ENCODE peak calls at places on chromosomes 13 and 19, in five cellular contexts. One of them, this sample, is unnamed.
A peak's percentile ranks its signal among the peaks of the same experiment; 100 is the strongest.

GRCh38 chr13:46124531-46124966 is 19.7 kb upstream of the CPB2 start:
- DNase-seq in ELF-1: no peak
- DNase-seq in activated CD8-positive, alpha-beta memory T cell treated with anti-CD3 and anti-CD28 coated beads for 48 hours: no peak
- DNase-seq in pulmonary artery endothelial cell: no peak
- DNase-seq in T-helper 2 cell: no peak
- DNase-seq in this sample: no peak

GRCh38 chr19:31160346-31160926 is 188.8 kb downstream of the TSHZ3 start:
- DNase-seq in ELF-1: no peak
- DNase-seq in activated CD8-positive, alpha-beta memory T cell treated with anti-CD3 and anti-CD28 coated beads for 48 hours: no peak
- DNase-seq in T-helper 2 cell: no peak
- DNase-seq in pulmonary artery endothelial cell: no peak
- DNase-seq in this sample: no peak

GRCh38 chr13:101594936-101595335 is 142.5 kb downstream of the ITGBL1 start:
- DNase-seq in activated CD8-positive, alpha-beta memory T cell treated with anti-CD3 and anti-CD28 coated beads for 48 hours: no peak
- DNase-seq in ELF-1: no peak
- DNase-seq in T-helper 2 cell: no peak
- DNase-seq in pulmonary artery endothelial cell: no peak
- DNase-seq in this sample: no peak

GRCh38 chr13:32687275-32687674 is 101.0 kb downstream of the PDS5B start:
- DNase-seq in T-helper 2 cell: no peak
- DNase-seq in pulmonary artery endothelial cell: no peak
- DNase-seq in activated CD8-positive, alpha-beta memory T cell treated with anti-CD3 and anti-CD28 coated beads for 48 hours: no peak
- DNase-seq in ELF-1: no peak
- DNase-seq in this sample: no peak

GRCh38 chr19:55688422-55689218 is 13.6 kb downstream of the EPN1 start:
- DNase-seq in ELF-1: peak; percentile 31
- DNase-seq in T-helper 2 cell: no peak
- DNase-seq in activated CD8-positive, alpha-beta memory T cell treated with anti-CD3 and anti-CD28 coated beads for 48 hours: no peak
- DNase-seq in pulmonary artery endothelial cell: no peak
- DNase-seq in this sample: no peak

GRCh38 chr19:5403968-5404640 is 51.1 kb upstream of the ZNRF4 start:
- DNase-seq in activated CD8-positive, alpha-beta memory T cell treated with anti-CD3 and anti-CD28 coated beads for 48 hours: peak; percentile 36
- DNase-seq in pulmonary artery endothelial cell: peak; percentile 32
- DNase-seq in ELF-1: peak; percentile 95
- DNase-seq in T-helper 2 cell: peak; percentile 38
- DNase-seq in this sample: peak; percentile 33

GRCh38 chr13:58949646-58950045 is 1214.1 kb downstream of the DIAPH3 start:
- DNase-seq in activated CD8-positive, alpha-beta memory T cell treated with anti-CD3 and anti-CD28 coated beads for 48 hours: no peak
- DNase-seq in ELF-1: peak; percentile 37
- DNase-seq in pulmonary artery endothelial cell: no peak
- DNase-seq in T-helper 2 cell: no peak
- DNase-seq in this sample: no peak

GRCh38 chr19:54420383-54421168 is 5.3 kb downstream of the TTYH1 start:
- DNase-seq in T-helper 2 cell: no peak
- DNase-seq in pulmonary artery endothelial cell: no peak
- DNase-seq in ELF-1: peak; percentile 79
- DNase-seq in activated CD8-positive, alpha-beta memory T cell treated with anti-CD3 and anti-CD28 coated beads for 48 hours: no peak
- DNase-seq in this sample: no peak

GRCh38 chr13:23969672-23970071 is 72.4 kb upstream of the C1QTNF9B start:
- DNase-seq in T-helper 2 cell: no peak
- DNase-seq in activated CD8-positive, alpha-beta memory T cell treated with anti-CD3 and anti-CD28 coated beads for 48 hours: no peak
- DNase-seq in ELF-1: peak; percentile 24
- DNase-seq in pulmonary artery endothelial cell: no peak
- DNase-seq in this sample: no peak

GRCh38 chr19:11380653-11381534 is 3.2 kb downstream of the EPOR start:
- DNase-seq in activated CD8-positive, alpha-beta memory T cell treated with anti-CD3 and anti-CD28 coated beads for 48 hours: peak; percentile 91
- DNase-seq in pulmonary artery endothelial cell: peak; percentile 77
- DNase-seq in ELF-1: peak; percentile 100
- DNase-seq in T-helper 2 cell: peak; percentile 93
- DNase-seq in this sample: peak; percentile 87

GRCh38 chr13:97030705-97031452 is 36.6 kb upstream of the OXGR1 start:
- DNase-seq in ELF-1: no peak
- DNase-seq in pulmonary artery endothelial cell: peak; percentile 45
- DNase-seq in T-helper 2 cell: no peak
- DNase-seq in activated CD8-positive, alpha-beta memory T cell treated with anti-CD3 and anti-CD28 coated beads for 48 hours: no peak
- DNase-seq in this sample: peak; percentile 10

GRCh38 chr19:55406869-55407624 is 541 bp downstream of the UBE2S start:
- DNase-seq in pulmonary artery endothelial cell: no peak
- DNase-seq in activated CD8-positive, alpha-beta memory T cell treated with anti-CD3 and anti-CD28 coated beads for 48 hours: no peak
- DNase-seq in T-helper 2 cell: no peak
- DNase-seq in ELF-1: no peak
- DNase-seq in this sample: no peak

GRCh38 chr19:43499042-43499441 is 5.5 kb downstream of the PHLDB3 start:
- DNase-seq in ELF-1: no peak
- DNase-seq in pulmonary artery endothelial cell: no peak
- DNase-seq in T-helper 2 cell: no peak
- DNase-seq in activated CD8-positive, alpha-beta memory T cell treated with anti-CD3 and anti-CD28 coated beads for 48 hours: no peak
- DNase-seq in this sample: no peak

GRCh38 chr13:37473035-37473434 is 125.5 kb downstream of the POSTN start:
- DNase-seq in ELF-1: peak; percentile 9
- DNase-seq in pulmonary artery endothelial cell: no peak
- DNase-seq in T-helper 2 cell: no peak
- DNase-seq in activated CD8-positive, alpha-beta memory T cell treated with anti-CD3 and anti-CD28 coated beads for 48 hours: no peak
- DNase-seq in this sample: no peak

GRCh38 chr19:11281336-11282049 is 14.5 kb upstream of the TSPAN16 start:
- DNase-seq in activated CD8-positive, alpha-beta memory T cell treated with anti-CD3 and anti-CD28 coated beads for 48 hours: no peak
- DNase-seq in T-helper 2 cell: no peak
- DNase-seq in pulmonary artery endothelial cell: no peak
- DNase-seq in ELF-1: no peak
- DNase-seq in this sample: no peak

GRCh38 chr19:55602104-55603001 is 2.3 kb downstream of the ZNF524 start:
- DNase-seq in T-helper 2 cell: no peak
- DNase-seq in pulmonary artery endothelial cell: no peak
- DNase-seq in activated CD8-positive, alpha-beta memory T cell treated with anti-CD3 and anti-CD28 coated beads for 48 hours: no peak
- DNase-seq in ELF-1: no peak
- DNase-seq in this sample: no peak

GRCh38 chr13:59047546-59047945 is 1116.2 kb downstream of the DIAPH3 start:
- DNase-seq in ELF-1: no peak
- DNase-seq in activated CD8-positive, alpha-beta memory T cell treated with anti-CD3 and anti-CD28 coated beads for 48 hours: no peak
- DNase-seq in T-helper 2 cell: no peak
- DNase-seq in pulmonary artery endothelial cell: no peak
- DNase-seq in this sample: no peak

GRCh38 chr19:42154471-42155323 is 22.5 kb upstream of the POU2F2 start:
- DNase-seq in T-helper 2 cell: no peak
- DNase-seq in activated CD8-positive, alpha-beta memory T cell treated with anti-CD3 and anti-CD28 coated beads for 48 hours: no peak
- DNase-seq in pulmonary artery endothelial cell: no peak
- DNase-seq in ELF-1: no peak
- DNase-seq in this sample: no peak

GRCh38 chr19:8050274-8051096 is 2.1 kb upstream of the CCL25 start:
- DNase-seq in ELF-1: peak; percentile 99
- DNase-seq in activated CD8-positive, alpha-beta memory T cell treated with anti-CD3 and anti-CD28 coated beads for 48 hours: peak; percentile 83
- DNase-seq in T-helper 2 cell: peak; percentile 84
- DNase-seq in pulmonary artery endothelial cell: peak; percentile 33
- DNase-seq in this sample: peak; percentile 47

This sample was measured in dermis microvascular lymphatic vessel endothelial cell.